ENCODE peak calls at places on chromosomes 12 and 14, in four cellular contexts. N, T, Y and H are unnamed samples.

GRCh38 chr12:31594681-31595080 is 3.7 kb upstream of the DENND5B start:
- DNase-seq in N (no peak), T (peak), Y (no peak), H (no peak)

GRCh38 chr12:131597327-131597726 is 113.6 kb upstream of the SFSWAP start:
- DNase-seq in N (no peak), T (no peak), Y (no peak), H (no peak)

GRCh38 chr12:119802472-119802871 is 74.6 kb downstream of the CIT start:
- DNase-seq in N (peak), T (peak), Y (peak), H (no peak)

GRCh38 chr12:43896496-43896895 is 60.6 kb downstream of the TMEM117 start:
- DNase-seq in N (no peak), T (no peak), Y (no peak), H (no peak)

GRCh38 chr14:24238123-24238522 is 4.3 kb downstream of the TINF2 start:
- DNase-seq in N (no peak), T (no peak), Y (no peak), H (no peak)

GRCh38 chr14:105136401-105137322 is 31.9 kb downstream of the JAG2 start:
- DNase-seq in N (no peak), T (no peak), Y (no peak), H (no peak)

GRCh38 chr14:68306265-68306933 is 486.5 kb downstream of the ZFP36L1 start:
- DNase-seq in N (no peak), T (no peak), Y (no peak), H (no peak)

GRCh38 chr14:103973354-103973753 is 31.0 kb upstream of the RD3L start:
- DNase-seq in N (no peak), T (no peak), Y (no peak), H (no peak)

GRCh38 chr12:47316609-47317049 is 236.9 kb upstream of the AMIGO2 start:
- DNase-seq in N (no peak), T (no peak), Y (no peak), H (no peak)

GRCh38 chr12:24246921-24247320 is 297.5 kb upstream of the SOX5 start:
- DNase-seq in N (no peak), T (no peak), Y (no peak), H (no peak)

GRCh38 chr12:2070440-2071045 is 17.8 kb downstream of the CACNA1C start:
- DNase-seq in N (no peak), T (no peak), Y (no peak), H (no peak)
- H3K27ac ChIP-seq in N (no peak), T (no peak), Y (no peak), H (no peak)

DNA sequence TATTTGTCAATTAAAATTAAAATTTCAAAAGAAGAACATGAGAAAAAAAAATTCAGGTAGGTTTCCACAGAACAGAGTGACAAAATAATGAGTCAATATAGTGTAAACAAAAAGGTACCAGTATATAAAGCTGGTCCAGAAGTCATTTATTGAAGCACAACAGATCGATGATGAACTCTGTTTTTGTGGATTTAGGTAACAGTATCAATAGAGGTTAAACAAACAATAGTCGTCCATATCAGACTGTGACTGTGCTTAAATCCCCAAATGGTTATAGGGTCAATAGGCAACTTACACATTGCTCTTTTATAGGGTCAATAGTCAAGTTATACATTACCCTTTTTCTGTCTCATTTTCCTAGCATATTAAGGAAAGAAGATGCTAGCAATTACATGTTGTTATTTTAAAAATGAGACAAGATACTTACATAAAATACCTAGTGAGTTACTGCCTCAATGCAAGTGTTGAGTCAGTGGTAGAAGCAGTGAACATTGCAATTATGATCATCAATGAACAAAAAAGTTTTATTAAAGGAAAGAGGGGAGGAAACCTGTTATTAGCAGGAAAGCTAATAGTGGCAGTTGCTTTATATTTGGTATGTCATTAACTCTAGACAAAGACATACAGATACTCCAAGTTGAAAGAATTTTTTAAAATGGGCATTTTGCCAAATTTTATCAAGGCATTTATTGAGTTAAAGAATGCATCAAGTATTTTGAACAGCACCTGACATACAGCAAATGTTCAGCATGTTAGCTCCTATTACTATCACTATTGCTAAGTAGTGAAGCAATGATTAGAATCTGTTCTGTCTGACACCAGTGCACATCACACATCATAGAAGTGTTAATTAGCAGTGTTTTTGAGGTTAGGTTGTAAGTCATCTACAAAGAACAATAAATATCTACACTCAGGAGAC is 102.9 kb downstream of the CCER1 start:
- DNase-seq in N (no peak), T (no peak), Y (no peak), H (no peak)
- TF ChIP-seq CTCF in N (no peak), T (no peak), Y (no peak), H (no peak)

GRCh38 chr12:75887979-75888378 is 143.6 kb downstream of the PHLDA1 start:
- DNase-seq in N (no peak), T (no peak), Y (no peak), H (no peak)
- H3K27ac ChIP-seq in N (no peak), T (no peak), Y (no peak), H (no peak)

GRCh38 chr12:49864817-49865090 is 21.8 kb upstream of the BCDIN3D start:
- DNase-seq in N (no peak), T (no peak), Y (no peak), H (no peak)
- TF ChIP-seq CTCF in N (no peak), T (no peak), Y (no peak), H (no peak)

GRCh38 chr12:53698948-53699672 is 23.2 kb upstream of the ATP5MC2 start:
- DNase-seq in N (no peak), T (no peak), Y (no peak), H (no peak)

GRCh38 chr12:53696655-53697321 is 20.9 kb upstream of the ATP5MC2 start:
- DNase-seq in N (no peak), T (no peak), Y (no peak), H (no peak)

GRCh38 chr12:53694746-53695145 is 18.9 kb upstream of the ATP5MC2 start:
- DNase-seq in N (no peak), T (no peak), Y (no peak), H (no peak)

GRCh38 chr12:53696285-53696654 is 20.4 kb upstream of the ATP5MC2 start:
- DNase-seq in N (peak), T (peak), Y (peak), H (peak)

GRCh38 chr12:53695148-53696138 is 19.6 kb upstream of the ATP5MC2 start:
- DNase-seq in N (no peak), T (peak), Y (peak), H (peak)
- H3K27ac ChIP-seq in N (no peak), T (no peak), Y (no peak), H (peak)

GRCh38 chr14:64060648-64061096 is 207.9 kb downstream of the SYNE2 start:
- DNase-seq in N (no peak), T (no peak), Y (peak), H (peak)
- TF ChIP-seq CTCF in N (peak), T (peak), Y (peak), H (peak)

GRCh38 chr12:42696424-42697149 is 107.0 kb upstream of the PRICKLE1 start:
- DNase-seq in N (peak), T (peak), Y (peak), H (no peak)
- H3K27ac ChIP-seq in N (peak), T (no peak), Y (no peak), H (no peak)